ENCODE peak calls at places on chromosomes 11 and 22, in five cellular contexts. One of them, this sample, is unnamed.
A peak's percentile ranks its signal among the peaks of the same experiment; 100 is the strongest.

GRCh38 chr22:35257002-35257320 is 332 bp upstream of the HMGXB4 start:
- ATAC-seq in activated CD8-positive, alpha-beta memory T cell treated with anti-CD3 and anti-CD28 coated beads, Interleukin-2, amount 10 ng/mL, durations not matched to agents 7 days and 5 days: peak; percentile 28
- ATAC-seq in upper lobe of left lung: no peak
- ATAC-seq in aorta: no peak
- ATAC-seq in effector memory CD8-positive, alpha-beta T cell: peak; percentile 8
- ATAC-seq in this sample: peak; percentile 23

GRCh38 chr22:37197451-37198289 is 9.6 kb upstream of the C1QTNF6 start:
- ATAC-seq in effector memory CD8-positive, alpha-beta T cell: no peak
- ATAC-seq in aorta: peak; percentile 3
- ATAC-seq in activated CD8-positive, alpha-beta memory T cell treated with anti-CD3 and anti-CD28 coated beads, Interleukin-2, amount 10 ng/mL, durations not matched to agents 7 days and 5 days: no peak
- ATAC-seq in upper lobe of left lung: peak; percentile 4
- ATAC-seq in this sample: no peak

GRCh38 chr11:11533057-11533456 is 88.7 kb downstream of the GALNT18 start:
- ATAC-seq in effector memory CD8-positive, alpha-beta T cell: no peak
- ATAC-seq in aorta: no peak
- ATAC-seq in activated CD8-positive, alpha-beta memory T cell treated with anti-CD3 and anti-CD28 coated beads, Interleukin-2, amount 10 ng/mL, durations not matched to agents 7 days and 5 days: no peak
- ATAC-seq in upper lobe of left lung: no peak
- ATAC-seq in this sample: no peak

GRCh38 chr11:65522640-65523322 is 2.1 kb upstream of the SCYL1 start:
- ATAC-seq in aorta: no peak
- ATAC-seq in effector memory CD8-positive, alpha-beta T cell: no peak
- ATAC-seq in activated CD8-positive, alpha-beta memory T cell treated with anti-CD3 and anti-CD28 coated beads, Interleukin-2, amount 10 ng/mL, durations not matched to agents 7 days and 5 days: no peak
- ATAC-seq in upper lobe of left lung: no peak
- ATAC-seq in this sample: peak; percentile 25

GRCh38 chr11:114738954-114739353 is 60.6 kb downstream of the NXPE2 start:
- ATAC-seq in aorta: no peak
- ATAC-seq in upper lobe of left lung: no peak
- ATAC-seq in activated CD8-positive, alpha-beta memory T cell treated with anti-CD3 and anti-CD28 coated beads, Interleukin-2, amount 10 ng/mL, durations not matched to agents 7 days and 5 days: peak; percentile 45
- ATAC-seq in effector memory CD8-positive, alpha-beta T cell: no peak
- ATAC-seq in this sample: no peak

GRCh38 chr11:34618406-34618805 is 2.5 kb upstream of the EHF start:
- ATAC-seq in effector memory CD8-positive, alpha-beta T cell: no peak
- ATAC-seq in upper lobe of left lung: no peak
- ATAC-seq in activated CD8-positive, alpha-beta memory T cell treated with anti-CD3 and anti-CD28 coated beads, Interleukin-2, amount 10 ng/mL, durations not matched to agents 7 days and 5 days: no peak
- ATAC-seq in aorta: no peak
- ATAC-seq in this sample: no peak

GRCh38 chr11:64123102-64123434 is 42.8 kb downstream of the MACROD1 start:
- ATAC-seq in aorta: no peak
- ATAC-seq in activated CD8-positive, alpha-beta memory T cell treated with anti-CD3 and anti-CD28 coated beads, Interleukin-2, amount 10 ng/mL, durations not matched to agents 7 days and 5 days: no peak
- ATAC-seq in upper lobe of left lung: peak; percentile 46
- ATAC-seq in effector memory CD8-positive, alpha-beta T cell: no peak
- ATAC-seq in this sample: no peak

GRCh38 chr11:65932558-65932919 is 12.7 kb upstream of the TSGA10IP start:
- ATAC-seq in upper lobe of left lung: no peak
- ATAC-seq in aorta: no peak
- ATAC-seq in activated CD8-positive, alpha-beta memory T cell treated with anti-CD3 and anti-CD28 coated beads, Interleukin-2, amount 10 ng/mL, durations not matched to agents 7 days and 5 days: no peak
- ATAC-seq in effector memory CD8-positive, alpha-beta T cell: no peak
- ATAC-seq in this sample: no peak

GRCh38 chr11:112751312-112751711 is 209.9 kb upstream of the NCAM1 start:
- ATAC-seq in aorta: no peak
- ATAC-seq in effector memory CD8-positive, alpha-beta T cell: no peak
- ATAC-seq in activated CD8-positive, alpha-beta memory T cell treated with anti-CD3 and anti-CD28 coated beads, Interleukin-2, amount 10 ng/mL, durations not matched to agents 7 days and 5 days: no peak
- ATAC-seq in upper lobe of left lung: no peak
- ATAC-seq in this sample: no peak

GRCh38 chr22:24355574-24355973 is 71.8 kb upstream of the ADORA2A start:
- ATAC-seq in activated CD8-positive, alpha-beta memory T cell treated with anti-CD3 and anti-CD28 coated beads, Interleukin-2, amount 10 ng/mL, durations not matched to agents 7 days and 5 days: no peak
- ATAC-seq in upper lobe of left lung: no peak
- ATAC-seq in aorta: no peak
- ATAC-seq in effector memory CD8-positive, alpha-beta T cell: no peak
- ATAC-seq in this sample: no peak

GRCh38 chr11:64649304-64649703 is 58.3 kb downstream of the SLC22A12 start:
- ATAC-seq in activated CD8-positive, alpha-beta memory T cell treated with anti-CD3 and anti-CD28 coated beads, Interleukin-2, amount 10 ng/mL, durations not matched to agents 7 days and 5 days: no peak
- ATAC-seq in effector memory CD8-positive, alpha-beta T cell: no peak
- ATAC-seq in aorta: peak; percentile 9
- ATAC-seq in upper lobe of left lung: no peak
- ATAC-seq in this sample: no peak

GRCh38 chr22:27241430-27242110 is 560.0 kb downstream of the MN1 start:
- ATAC-seq in effector memory CD8-positive, alpha-beta T cell: no peak
- ATAC-seq in aorta: peak; percentile 67
- ATAC-seq in upper lobe of left lung: no peak
- ATAC-seq in activated CD8-positive, alpha-beta memory T cell treated with anti-CD3 and anti-CD28 coated beads, Interleukin-2, amount 10 ng/mL, durations not matched to agents 7 days and 5 days: no peak
- ATAC-seq in this sample: no peak

GRCh38 chr11:86787018-86787417 is 13.3 kb upstream of the PRSS23 start:
- ATAC-seq in activated CD8-positive, alpha-beta memory T cell treated with anti-CD3 and anti-CD28 coated beads, Interleukin-2, amount 10 ng/mL, durations not matched to agents 7 days and 5 days: no peak
- ATAC-seq in effector memory CD8-positive, alpha-beta T cell: no peak
- ATAC-seq in upper lobe of left lung: no peak
- ATAC-seq in aorta: no peak
- ATAC-seq in this sample: no peak

GRCh38 chr11:134945993-134946392 is 534.0 kb upstream of the B3GAT1 start:
- ATAC-seq in upper lobe of left lung: no peak
- ATAC-seq in activated CD8-positive, alpha-beta memory T cell treated with anti-CD3 and anti-CD28 coated beads, Interleukin-2, amount 10 ng/mL, durations not matched to agents 7 days and 5 days: no peak
- ATAC-seq in aorta: no peak
- ATAC-seq in effector memory CD8-positive, alpha-beta T cell: no peak
- ATAC-seq in this sample: no peak

GRCh38 chr11:86706341-86707131 is 34.1 kb upstream of the ME3 start:
- ATAC-seq in aorta: no peak
- ATAC-seq in effector memory CD8-positive, alpha-beta T cell: no peak
- ATAC-seq in activated CD8-positive, alpha-beta memory T cell treated with anti-CD3 and anti-CD28 coated beads, Interleukin-2, amount 10 ng/mL, durations not matched to agents 7 days and 5 days: no peak
- ATAC-seq in upper lobe of left lung: no peak
- ATAC-seq in this sample: no peak

This sample was measured in activated T-helper 17 cell treated with anti-CD3 and anti-CD28 coated beads, Interleukin-2, amount 50 U/mL, for 72 hours.